ENCODE peak calls at places on chromosomes 1 and 21, in five cellular contexts. H is T-helper 1 cell, G is body of pancreas, I is HEK293T, D is progenitor cell of endocrine pancreas. J is an unnamed sample.

GRCh38 chr1:235649722-235650163 is at the start of gene GNG4:
- DNase-seq in G (no peak), D (peak; percentile 49), H (no peak), I (peak; percentile 67), J (peak; percentile 80)

GRCh38 chr1:84570436-84571149 is 3.6 kb downstream of the CTBS start:
- DNase-seq in D (no peak), I (no peak), H (no peak), G (no peak), J (no peak)

GRCh38 chr1:152349611-152350010 is 10.2 kb downstream of the FLG2 start:
- DNase-seq in I (no peak), D (no peak), H (no peak), G (no peak), J (no peak)

GRCh38 chr1:179025125-179025974 is at the start of gene FAM20B:
- DNase-seq in G (peak; percentile 96), D (peak; percentile 92), I (peak; percentile 99), H (peak; percentile 85), J (peak; percentile 95)

GRCh38 chr1:118618618-118619340 is 369.4 kb downstream of the TBX15 start:
- DNase-seq in G (no peak), D (no peak), H (no peak), I (no peak), J (no peak)

GRCh38 chr1:183841950-183842816 is 37.3 kb downstream of the RGL1 start:
- DNase-seq in I (peak; percentile 27), H (no peak), D (no peak), G (no peak), J (no peak)

GRCh38 chr1:109161836-109162606 is 48.1 kb downstream of the ELAPOR1 start:
- DNase-seq in I (no peak), H (no peak), G (no peak), D (no peak), J (no peak)

GRCh38 chr1:1941211-1941841 is 22.2 kb upstream of the TMEM52 start:
- DNase-seq in H (no peak), I (no peak), G (no peak), D (no peak), J (no peak)

GRCh38 chr1:149848340-149848771 is 51.0 kb upstream of the BOLA1 start:
- DNase-seq in D (no peak), G (no peak), H (no peak), I (no peak), J (no peak)

GRCh38 chr1:182795563-182796228 is 6.1 kb downstream of the NPL start:
- DNase-seq in G (no peak), I (no peak), H (no peak), D (no peak), J (no peak)

GRCh38 chr1:179205284-179205683 is 24.2 kb downstream of the ABL2 start:
- DNase-seq in D (no peak), I (no peak), H (no peak), G (no peak), J (no peak)

GRCh38 chr1:202807367-202807925 is 775 bp downstream of the KDM5B start:
- DNase-seq in H (peak; percentile 26), G (no peak), I (peak; percentile 54), D (peak; percentile 26), J (peak; percentile 71)

GRCh38 chr1:172629638-172630037 is 29.3 kb upstream of the FASLG start:
- DNase-seq in G (no peak), H (no peak), I (no peak), D (no peak), J (no peak)

GRCh38 chr1:202310071-202310725 is 31.5 kb downstream of the UBE2T start:
- DNase-seq in H (no peak), I (no peak), D (no peak), G (no peak), J (peak; percentile 12)

GRCh38 chr1:25080294-25081209 is 150.5 kb upstream of the RUNX3 start:
- DNase-seq in H (no peak), D (no peak), I (no peak), G (no peak), J (no peak)

GRCh38 chr21:42665026-42665425 is 11.6 kb downstream of the PDE9A start:
- DNase-seq in D (no peak), G (no peak), H (no peak), I (no peak), J (no peak)

J was measured in D721Med.